ENCODE peak calls at places on chromosome 5, in seven cellular contexts. W is K562, T is HepG2, L is SK-N-SH, B is HCT116, M is H1, V is GM12878. Z is an unnamed sample.

GRCh38 chr5:141084487-141084989 is 9.9 kb upstream of the PCDHB2 start:
- DNase-seq in B (no peak), W (peak; percentile 12), T (peak; percentile 72), M (peak; percentile 66), V (no peak), L (peak; percentile 77), Z (peak; percentile 90)

GRCh38 chr5:76202182-76202581 is 119.0 kb downstream of the SV2C start:
- DNase-seq in V (no peak), W (no peak), L (no peak), B (no peak), M (no peak), T (no peak), Z (no peak)

GRCh38 chr5:80961376-80962281 is 1.5 kb downstream of the RASGRF2 start:
- DNase-seq in T (peak; percentile 54), M (no peak), V (no peak), B (no peak), W (no peak), L (no peak), Z (no peak)

GRCh38 chr5:152218694-152219093 is 186.4 kb downstream of the NMUR2 start:
- DNase-seq in W (no peak), M (no peak), L (no peak), V (no peak), T (peak; percentile 1), B (no peak), Z (no peak)

GRCh38 chr5:171946382-171946781 is 60.1 kb downstream of the FBXW11 start:
- DNase-seq in B (no peak), V (no peak), W (no peak), L (no peak), M (no peak), T (no peak), Z (peak; percentile 30)

GRCh38 chr5:123359866-123360569 is 63.2 kb downstream of the CEP120 start:
- DNase-seq in W (no peak), L (no peak), V (no peak), M (no peak), T (no peak), B (no peak), Z (no peak)

GRCh38 chr5:96431376-96432244 is 1.4 kb downstream of the PCSK1 start:
- DNase-seq in V (no peak), B (no peak), L (no peak), W (no peak), M (peak; percentile 54), T (no peak), Z (no peak)

GRCh38 chr5:113371788-113372196 is 63.0 kb downstream of the TSSK1B start:
- DNase-seq in V (no peak), T (no peak), W (no peak), L (no peak), M (no peak), B (no peak), Z (no peak)

GRCh38 chr5:72036951-72037350 is 70.3 kb upstream of the MAP1B start:
- DNase-seq in B (no peak), T (no peak), V (no peak), L (no peak), W (no peak), M (no peak), Z (no peak)

GRCh38 chr5:33313150-33313549 is 127.6 kb upstream of the TARS1 start:
- DNase-seq in W (peak; percentile 7), V (no peak), M (no peak), L (no peak), B (peak; percentile 58), T (no peak), Z (no peak)

GRCh38 chr5:54254482-54255198 is 55.7 kb downstream of the ARL15 start:
- DNase-seq in W (no peak), L (no peak), B (no peak), M (no peak), T (peak; percentile 6), V (no peak), Z (no peak)

GRCh38 chr5:53335115-53335514 is 145.3 kb upstream of the FST start:
- DNase-seq in M (no peak), T (no peak), B (no peak), W (no peak), V (no peak), L (no peak), Z (peak; percentile 28)

GRCh38 chr5:77972545-77973252 is 196.6 kb upstream of the TBCA start:
- DNase-seq in V (no peak), L (peak; percentile 76), W (no peak), M (no peak), T (no peak), B (no peak), Z (no peak)

GRCh38 chr5:120655828-120656435 is 191.8 kb downstream of the PRR16 start:
- DNase-seq in M (peak; percentile 53), B (peak; percentile 40), T (peak; percentile 18), W (peak; percentile 15), L (no peak), V (no peak), Z (peak; percentile 72)

GRCh38 chr5:166722939-166723338 is 1568.5 kb upstream of the WWC1 start:
- DNase-seq in L (no peak), W (no peak), M (no peak), T (no peak), B (no peak), V (no peak), Z (peak; percentile 38)

GRCh38 chr5:39631948-39632347 is 207.2 kb upstream of the DAB2 start:
- DNase-seq in M (no peak), V (no peak), T (no peak), B (no peak), W (no peak), L (no peak), Z (no peak)

GRCh38 chr5:1667648-1668140 is 131.9 kb downstream of the MRPL36 start:
- DNase-seq in B (no peak), T (no peak), L (peak; percentile 43), M (no peak), W (no peak), V (no peak), Z (no peak)

GRCh38 chr5:176879663-176880392 is 19.3 kb downstream of the HK3 start:
- DNase-seq in T (no peak), V (no peak), L (no peak), M (no peak), B (no peak), W (no peak), Z (no peak)
- TF ChIP-seq JUND in T (no peak), V (no peak), L (no peak), M (no peak), B (no peak), W (no peak), Z (no peak)

GRCh38 chr5:168713051-168713450 is 133.9 kb upstream of the PANK3 start:
- DNase-seq in L (no peak), M (no peak), W (no peak), V (no peak), T (no peak), B (no peak), Z (no peak)
- TF ChIP-seq JUND in L (no peak), M (no peak), W (no peak), V (no peak), T (no peak), B (no peak), Z (no peak)

GRCh38 chr5:10633271-10634049 is 69.6 kb downstream of the ANKRD33B start:
- DNase-seq in M (no peak), T (no peak), L (no peak), B (no peak), V (no peak), W (no peak), Z (no peak)

GRCh38 chr5:10634056-10634455 is 70.2 kb downstream of the ANKRD33B start:
- DNase-seq in T (no peak), M (no peak), V (no peak), W (no peak), L (no peak), B (no peak), Z (no peak)

GRCh38 chr5:10635861-10636350 is 72.0 kb downstream of the ANKRD33B start:
- DNase-seq in L (no peak), B (no peak), M (no peak), W (no peak), V (no peak), T (no peak), Z (no peak)

GRCh38 chr5:10635257-10635860 is 71.5 kb downstream of the ANKRD33B start:
- DNase-seq in T (no peak), L (no peak), B (peak; percentile 10), M (peak; percentile 49), W (no peak), V (peak; percentile 94), Z (no peak)

DNA sequence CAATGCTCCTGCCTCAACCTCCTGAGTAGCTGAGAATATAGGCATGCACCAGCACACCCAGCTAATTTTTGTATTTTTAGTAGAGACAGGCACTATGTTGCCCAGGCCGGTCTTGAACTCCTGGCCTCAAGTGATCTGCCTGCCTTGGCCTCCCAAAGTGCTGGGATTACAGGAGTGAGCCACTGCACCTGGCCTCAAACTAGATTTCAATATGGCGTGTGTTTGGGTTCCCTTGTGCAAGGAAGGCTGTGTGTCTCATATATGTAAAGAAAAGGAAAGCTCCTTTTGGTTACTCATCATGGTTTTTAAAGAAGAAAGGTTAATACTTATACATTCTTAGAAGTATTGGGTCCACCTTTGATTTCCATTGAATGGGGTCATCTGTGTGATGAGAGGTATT is 70.7 kb downstream of the ANKRD33B start:
- DNase-seq in L (no peak), V (no peak), W (no peak), M (no peak), T (no peak), B (no peak), Z (no peak)
- TF ChIP-seq JUND in L (no peak), V (no peak), W (no peak), M (no peak), T (no peak), B (no peak), Z (no peak)

GRCh38 chr5:126486332-126486731 is 63.1 kb downstream of the GRAMD2B start:
- DNase-seq in W (no peak), V (no peak), B (no peak), M (no peak), L (no peak), T (no peak), Z (no peak)

GRCh38 chr5:126488362-126489065 is 65.3 kb downstream of the GRAMD2B start:
- DNase-seq in L (no peak), V (no peak), B (no peak), M (no peak), T (no peak), W (no peak), Z (no peak)

GRCh38 chr5:126487596-126487995 is 64.4 kb downstream of the GRAMD2B start:
- DNase-seq in W (no peak), T (no peak), V (no peak), M (no peak), L (no peak), B (no peak), Z (no peak)

GRCh38 chr5:126492939-126493338 is 69.7 kb downstream of the GRAMD2B start:
- DNase-seq in B (no peak), V (no peak), L (no peak), W (no peak), T (peak; percentile 35), M (no peak), Z (no peak)

DNA sequence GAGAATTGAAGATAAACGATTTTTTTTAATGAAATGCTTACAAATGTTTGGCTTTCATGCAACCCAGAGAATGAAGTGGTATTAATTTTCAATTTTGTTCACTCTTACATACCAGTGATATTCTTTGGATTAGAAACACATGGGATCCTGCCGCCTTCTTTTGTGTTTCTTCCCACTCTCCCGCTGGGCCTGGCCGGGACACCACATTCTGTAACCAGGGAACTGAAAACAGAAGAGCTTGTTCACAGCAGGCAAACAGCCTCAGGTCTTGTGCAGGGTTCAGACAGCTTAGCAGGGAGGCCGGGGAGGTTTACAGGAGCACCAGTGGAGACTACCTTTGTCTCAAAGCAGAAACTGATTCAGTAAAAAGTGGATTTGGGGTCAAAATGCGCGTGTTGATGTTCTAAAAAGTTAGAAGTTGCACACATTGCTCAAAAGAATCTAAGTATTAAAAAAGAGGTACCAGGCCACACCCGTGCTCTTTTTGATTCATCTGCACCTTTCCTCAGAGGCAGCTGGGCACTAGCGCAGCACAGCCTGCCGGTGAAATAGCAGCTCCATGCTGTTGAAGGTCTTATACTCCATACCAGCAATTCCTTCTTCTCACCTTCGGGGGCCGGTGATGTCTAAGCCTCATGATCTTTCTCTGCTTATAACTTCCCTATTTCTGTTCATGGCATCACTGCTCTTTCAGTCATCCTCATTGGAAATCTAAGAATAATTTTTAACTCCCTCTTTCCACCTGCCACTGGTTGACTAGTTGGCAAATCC is 67.1 kb downstream of the GRAMD2B start:
- DNase-seq in B (no peak), W (no peak), V (no peak), M (no peak), L (no peak), T (no peak), Z (peak; percentile 34)
- TF ChIP-seq JUND in B (no peak), W (no peak), V (no peak), M (no peak), L (no peak), T (no peak), Z (no peak)